ENCODE peak calls at places on chromosomes 5 and 9, in four cellular contexts. V is CD8-positive, alpha-beta memory T cell; X is adrenal gland; N is NCI-H1092 treated with DMSO at 0.1 percent for 48 hours. Z is an unnamed sample.

GRCh38 chr5:87277279-87277835 is 9.7 kb downstream of the RASA1 start:
- DNase-seq in V (no peak), X (no peak), N (no peak), Z (no peak)

GRCh38 chr5:163614787-163615186 is 109.4 kb downstream of the MAT2B start:
- DNase-seq in V (no peak), X (no peak), N (no peak), Z (no peak)

GRCh38 chr9:134381671-134382505 is 55.6 kb downstream of the RXRA start:
- DNase-seq in V (peak; percentile 49), X (no peak), N (no peak), Z (no peak)

GRCh38 chr9:95292226-95292625 is 25.3 kb downstream of the FANCC start:
- DNase-seq in V (no peak), X (no peak), N (no peak), Z (no peak)

GRCh38 chr5:174717826-174718455 is 6.4 kb upstream of the MSX2 start:
- DNase-seq in V (no peak), X (no peak), N (no peak), Z (no peak)

GRCh38 chr5:118553662-118554061 is 434.7 kb downstream of the DTWD2 start:
- DNase-seq in V (no peak), X (no peak), N (no peak), Z (no peak)

GRCh38 chr5:5304361-5305035 is 118.0 kb upstream of the ICE1 start:
- DNase-seq in V (no peak), X (no peak), N (no peak), Z (no peak)

GRCh38 chr9:76634356-76635054 is 129.7 kb upstream of the PCA3 start:
- DNase-seq in V (no peak), X (no peak), N (no peak), Z (no peak)

GRCh38 chr5:180303226-180304015 is 11.5 kb upstream of the MAPK9 start:
- DNase-seq in V (no peak), X (no peak), N (no peak), Z (no peak)

GRCh38 chr9:686381-686813 is 155.1 kb upstream of the DMRT1 start:
- DNase-seq in V (no peak), X (no peak), N (no peak), Z (no peak)

GRCh38 chr9:129165198-129165597 is 12.9 kb downstream of the IER5L start:
- DNase-seq in V (no peak), X (no peak), N (no peak), Z (no peak)

GRCh38 chr5:110094109-110094508 is 404.4 kb downstream of the MAN2A1 start:
- DNase-seq in V (no peak), X (no peak), N (no peak), Z (no peak)

GRCh38 chr5:102309586-102309985 is 13.5 kb upstream of the SLCO4C1 start:
- DNase-seq in V (no peak), X (no peak), N (no peak), Z (no peak)

GRCh38 chr5:127001621-127002296 is 28.6 kb downstream of the MARCHF3 start:
- DNase-seq in V (no peak), X (peak; percentile 46), N (no peak), Z (no peak)

GRCh38 chr5:145739824-145740223 is 95.3 kb downstream of the PRELID2 start:
- DNase-seq in V (no peak), X (no peak), N (no peak), Z (no peak)

GRCh38 chr9:125415583-125416443 is 154.2 kb downstream of the GAPVD1 start:
- DNase-seq in V (no peak), X (no peak), N (no peak), Z (no peak)

GRCh38 chr5:36948041-36948440 is 71.5 kb downstream of the NIPBL start:
- DNase-seq in V (no peak), X (no peak), N (no peak), Z (no peak)

GRCh38 chr5:61342066-61342465 is 10.0 kb downstream of the ZSWIM6 start:
- DNase-seq in V (no peak), X (no peak), N (no peak), Z (no peak)

GRCh38 chr9:121299467-121300282 is 31.7 kb downstream of the GSN start:
- DNase-seq in V (no peak), X (peak; percentile 66), N (no peak), Z (peak; percentile 42)

GRCh38 chr9:134065720-134066419 is 2.0 kb downstream of the BRD3 start:
- DNase-seq in V (peak; percentile 35), X (peak; percentile 79), N (no peak), Z (no peak)

GRCh38 chr5:159353661-159354252 is 23.5 kb upstream of the IL12B start:
- DNase-seq in V (no peak), X (no peak), N (no peak), Z (no peak)

GRCh38 chr9:12658531-12659209 is 34.5 kb upstream of the TYRP1 start:
- DNase-seq in V (no peak), X (no peak), N (no peak), Z (no peak)

GRCh38 chr9:114272739-114273431 is 50.0 kb upstream of the ORM1 start:
- DNase-seq in V (no peak), X (no peak), N (no peak), Z (no peak)

GRCh38 chr5:95955996-95956899 is 5.4 kb downstream of the ELL2 start:
- DNase-seq in V (no peak), X (no peak), N (no peak), Z (no peak)

GRCh38 chr5:169300468-169301385 is at the start of gene SLIT3:
- DNase-seq in V (no peak), X (peak; percentile 74), N (peak; percentile 2), Z (no peak)

GRCh38 chr5:163649522-163649921 is 144.1 kb downstream of the MAT2B start:
- DNase-seq in V (no peak), X (no peak), N (no peak), Z (no peak)

GRCh38 chr5:175652741-175653663 is 4.9 kb upstream of the HRH2 start:
- DNase-seq in V (peak; percentile 54), X (no peak), N (no peak), Z (no peak)

GRCh38 chr5:66727630-66728029 is 131.4 kb downstream of the MAST4 start:
- DNase-seq in V (no peak), X (no peak), N (no peak), Z (no peak)

GRCh38 chr5:465591-466403 is 22.8 kb downstream of the EXOC3 start:
- DNase-seq in V (no peak), X (no peak), N (no peak), Z (no peak)

GRCh38 chr5:179802207-179802883 is 4.3 kb downstream of the MGAT4B start:
- DNase-seq in V (no peak), X (peak; percentile 93), N (peak; percentile 7), Z (peak; percentile 44)

GRCh38 chr5:39092581-39093350 is 18.6 kb upstream of the RICTOR start:
- DNase-seq in V (no peak), X (no peak), N (no peak), Z (no peak)

GRCh38 chr9:129851821-129852220 is 16.6 kb downstream of the USP20 start:
- DNase-seq in V (no peak), X (no peak), N (no peak), Z (no peak)

GRCh38 chr9:35350212-35350611 is 139.7 kb upstream of the RUSC2 start:
- DNase-seq in V (no peak), X (no peak), N (no peak), Z (no peak)

Z was measured in COR-L47.